ENCODE peak calls at places on chromosome 12, in six cellular contexts. X is suprapubic skin, S is tibial nerve, V is GM12878, J is heart left ventricle, W is testis. G is an unnamed sample.

GRCh38 chr12:104478396-104479140 is 21.8 kb downstream of the CHST11 start:
- DNase-seq in S (no peak), J (no peak), V (peak), X (no peak), W (no peak), G (no peak)

GRCh38 chr12:39627914-39628313 is 8.3 kb upstream of the ABCD2 start:
- DNase-seq in V (no peak), S (no peak), W (no peak), X (no peak), J (no peak), G (no peak)

GRCh38 chr12:117580718-117581062 is 219.3 kb upstream of the NOS1 start:
- DNase-seq in J (peak), X (peak), W (peak), V (no peak), S (peak), G (no peak)

GRCh38 chr12:80632835-80633234 is 74.6 kb upstream of the MYF6 start:
- DNase-seq in S (no peak), X (no peak), W (peak), J (no peak), V (no peak), G (peak)

GRCh38 chr12:54052745-54053624 is 650 bp upstream of the HOXC4 start:
- DNase-seq in J (no peak), X (no peak), V (peak), S (no peak), W (no peak), G (no peak)

GRCh38 chr12:54306925-54307731 is 6.3 kb upstream of the NFE2 start:
- DNase-seq in W (no peak), X (peak), S (peak), J (peak), V (no peak), G (peak)

GRCh38 chr12:75724913-75725312 is 213.5 kb upstream of the KRR1 start:
- DNase-seq in S (no peak), W (peak), V (no peak), J (no peak), X (no peak), G (no peak)

GRCh38 chr12:120538281-120539156 is 4.4 kb downstream of the RNF10 start:
- DNase-seq in X (no peak), V (no peak), J (no peak), S (no peak), W (no peak), G (peak)

GRCh38 chr12:122860052-122860853 is 25.0 kb downstream of the HIP1R start:
- DNase-seq in V (no peak), X (peak), W (peak), J (peak), S (peak), G (peak)

GRCh38 chr12:50734409-50735263 is 29.3 kb upstream of the ATF1 start:
- DNase-seq in W (peak), V (no peak), S (no peak), J (no peak), X (no peak), G (no peak)

GRCh38 chr12:49092086-49092815 is 2.4 kb downstream of the DHH start:
- DNase-seq in W (peak), V (no peak), S (peak), X (no peak), J (peak), G (no peak)

GRCh38 chr12:104276192-104277131 is 27.1 kb upstream of the EID3 start:
- DNase-seq in S (no peak), W (no peak), V (no peak), J (no peak), X (no peak), G (no peak)

GRCh38 chr12:52319097-52319496 is 2.1 kb downstream of the KRT83 start:
- DNase-seq in J (no peak), W (no peak), S (no peak), V (no peak), X (peak), G (no peak)

GRCh38 chr12:75315518-75315917 is 14.6 kb downstream of the CAPS2 start:
- DNase-seq in X (no peak), S (no peak), V (no peak), J (no peak), W (no peak), G (no peak)

GRCh38 chr12:107134558-107134957 is 41.2 kb upstream of the CRY1 start:
- DNase-seq in S (no peak), X (no peak), W (peak), V (no peak), J (no peak), G (peak)

GRCh38 chr12:64560395-64561301 is 49.6 kb upstream of the RASSF3 start:
- DNase-seq in X (no peak), V (no peak), S (no peak), J (no peak), W (no peak), G (peak)

GRCh38 chr12:41185946-41186345 is 2.2 kb upstream of the PDZRN4 start:
- DNase-seq in W (no peak), X (no peak), V (no peak), J (no peak), S (no peak), G (no peak)

GRCh38 chr12:47862881-47863280 is 41.9 kb downstream of the VDR start:
- DNase-seq in V (no peak), X (no peak), W (no peak), S (no peak), J (no peak), G (no peak)

GRCh38 chr12:92608418-92609091 is 94.2 kb upstream of the PLEKHG7 start:
- DNase-seq in X (no peak), J (no peak), W (no peak), V (peak), S (no peak), G (no peak)

GRCh38 chr12:110937104-110937641 is 16.8 kb upstream of the MYL2 start:
- DNase-seq in J (peak), W (peak), S (peak), V (no peak), X (no peak), G (peak)

GRCh38 chr12:64506955-64507354 is 55.0 kb downstream of the TBK1 start:
- DNase-seq in W (no peak), J (no peak), S (no peak), V (no peak), X (no peak), G (no peak)

GRCh38 chr12:80293759-80294158 is 150.3 kb upstream of the PTPRQ start:
- DNase-seq in V (peak), X (no peak), W (no peak), S (no peak), J (no peak), G (no peak)

GRCh38 chr12:51986834-51987233 is 19.9 kb upstream of the TAMALIN start:
- DNase-seq in S (no peak), J (no peak), V (no peak), X (no peak), W (no peak), G (no peak)

GRCh38 chr12:5044420-5045295 is 979 bp downstream of the KCNA5 start:
- DNase-seq in S (no peak), V (no peak), J (peak), X (no peak), W (no peak), G (no peak)

GRCh38 chr12:12267801-12268200 is 957 bp upstream of the LRP6 start:
- DNase-seq in S (no peak), J (no peak), V (no peak), X (no peak), W (no peak), G (no peak)

GRCh38 chr12:76915381-76916169 is 36.8 kb upstream of the CSRP2 start:
- DNase-seq in W (no peak), V (no peak), S (no peak), X (no peak), J (no peak), G (no peak)

GRCh38 chr12:15534870-15535269 is 212.6 kb downstream of the PTPRO start:
- DNase-seq in X (no peak), W (no peak), S (peak), J (no peak), V (no peak), G (no peak)

GRCh38 chr12:6828671-6829531 is 694 bp downstream of the P3H3 start:
- DNase-seq in S (no peak), V (no peak), J (no peak), X (peak), W (peak), G (peak)

GRCh38 chr12:774051-774614 is 21.8 kb downstream of the WNK1 start:
- DNase-seq in W (no peak), S (no peak), X (no peak), J (no peak), V (no peak), G (no peak)

GRCh38 chr12:97292588-97292987 is 170.0 kb upstream of the RMST start:
- DNase-seq in W (no peak), X (no peak), V (no peak), S (no peak), J (no peak), G (no peak)

GRCh38 chr12:130141105-130141504 is 21.2 kb upstream of the FZD10 start:
- DNase-seq in J (no peak), S (no peak), W (no peak), V (no peak), X (no peak), G (no peak)
- TF ChIP-seq POLR2A in J (no peak), S (no peak), W (no peak), V (no peak), X (no peak), G (no peak)

GRCh38 chr12:121580959-121581680 is at the start of gene KDM2B:
- DNase-seq in J (no peak), W (peak), X (no peak), S (no peak), V (no peak), G (no peak)
- TF ChIP-seq POLR2A in J (no peak), W (no peak), X (no peak), S (no peak), V (no peak), G (no peak)

DNA sequence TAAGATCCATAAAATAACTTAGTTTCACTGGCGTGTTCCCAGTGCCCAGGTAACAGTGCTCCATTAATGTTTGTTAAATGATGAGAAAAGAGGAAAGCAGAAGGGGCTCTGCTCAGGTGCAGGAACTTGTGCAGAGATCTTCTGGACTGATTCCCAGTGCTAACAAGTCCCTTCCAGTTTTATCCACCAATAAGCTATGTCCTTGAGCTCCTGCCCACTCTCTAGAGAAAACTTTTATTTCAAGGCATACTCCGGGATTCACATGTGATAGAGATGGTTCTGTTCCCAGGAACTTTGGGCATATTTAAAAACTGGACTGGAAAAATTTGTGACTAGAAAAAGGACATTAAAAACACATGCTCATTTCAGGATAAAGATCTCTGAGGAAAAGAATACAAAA is 1.9 kb downstream of the GYS2 start:
- DNase-seq in J (no peak), W (no peak), V (no peak), X (no peak), S (no peak), G (no peak)
- TF ChIP-seq POLR2A in J (no peak), W (no peak), V (no peak), X (no peak), S (no peak), G (no peak)

GRCh38 chr12:69598174-69598753 is 12.4 kb downstream of the LRRC10 start:
- DNase-seq in V (no peak), W (no peak), X (no peak), J (no peak), S (no peak), G (no peak)

GRCh38 chr12:69602954-69603353 is 7.8 kb downstream of the LRRC10 start:
- DNase-seq in S (no peak), J (no peak), X (no peak), V (no peak), W (no peak), G (no peak)

GRCh38 chr12:69600804-69601203 is 9.9 kb downstream of the LRRC10 start:
- DNase-seq in J (no peak), V (no peak), X (no peak), S (no peak), W (no peak), G (no peak)

GRCh38 chr12:69608114-69608513 is 2.6 kb downstream of the LRRC10 start:
- DNase-seq in X (no peak), S (no peak), V (no peak), J (no peak), W (no peak), G (no peak)

GRCh38 chr12:69601962-69602685 is 8.6 kb downstream of the LRRC10 start:
- DNase-seq in V (no peak), W (no peak), S (no peak), J (no peak), X (no peak), G (no peak)
- TF ChIP-seq POLR2A in V (no peak), W (no peak), S (no peak), J (no peak), X (no peak), G (no peak)

GRCh38 chr12:109120557-109120956 is 4.2 kb downstream of the ACACB start:
- DNase-seq in S (no peak), J (no peak), X (no peak), W (no peak), V (no peak), G (no peak)

GRCh38 chr12:109121346-109121880 is 5.0 kb downstream of the ACACB start:
- DNase-seq in J (no peak), S (no peak), V (no peak), X (no peak), W (no peak), G (no peak)

GRCh38 chr12:109115758-109116610 is at the start of gene ACACB:
- DNase-seq in V (no peak), X (peak), W (peak), S (peak), J (peak), G (no peak)

GRCh38 chr12:109116611-109116949 is 193 bp downstream of the ACACB start:
- DNase-seq in X (peak), W (no peak), V (no peak), J (no peak), S (no peak), G (no peak)

DNA sequence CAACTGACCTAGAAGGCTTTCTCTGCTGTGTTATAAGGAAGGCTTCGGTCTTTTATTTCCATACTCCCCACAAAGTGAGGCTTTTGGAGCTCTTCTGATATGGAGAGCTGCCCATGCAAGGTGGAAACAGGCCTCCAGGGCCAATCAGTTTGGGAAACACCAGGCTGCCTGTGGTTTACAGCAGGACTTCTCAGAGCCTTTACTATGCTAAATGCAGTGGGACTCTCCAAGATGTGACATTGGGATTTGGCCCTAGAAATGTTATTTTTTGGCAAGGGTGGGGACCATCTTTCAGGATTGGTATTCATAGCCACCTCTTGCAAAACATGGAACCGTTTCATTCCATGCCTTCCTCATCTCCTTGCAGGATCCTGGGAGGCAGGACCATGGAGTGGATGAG is 3.7 kb downstream of the ACACB start:
- DNase-seq in X (no peak), S (no peak), V (no peak), J (no peak), W (no peak), G (no peak)
- TF ChIP-seq POLR2A in X (no peak), S (no peak), V (no peak), J (no peak), W (no peak), G (no peak)

GRCh38 chr12:124833693-124834122 is 30.0 kb downstream of the SCARB1 start:
- DNase-seq in S (no peak), X (no peak), W (peak), J (no peak), V (no peak), G (peak)
- TF ChIP-seq POLR2A in S (no peak), X (no peak), W (no peak), J (no peak), V (no peak), G (no peak)

DNA sequence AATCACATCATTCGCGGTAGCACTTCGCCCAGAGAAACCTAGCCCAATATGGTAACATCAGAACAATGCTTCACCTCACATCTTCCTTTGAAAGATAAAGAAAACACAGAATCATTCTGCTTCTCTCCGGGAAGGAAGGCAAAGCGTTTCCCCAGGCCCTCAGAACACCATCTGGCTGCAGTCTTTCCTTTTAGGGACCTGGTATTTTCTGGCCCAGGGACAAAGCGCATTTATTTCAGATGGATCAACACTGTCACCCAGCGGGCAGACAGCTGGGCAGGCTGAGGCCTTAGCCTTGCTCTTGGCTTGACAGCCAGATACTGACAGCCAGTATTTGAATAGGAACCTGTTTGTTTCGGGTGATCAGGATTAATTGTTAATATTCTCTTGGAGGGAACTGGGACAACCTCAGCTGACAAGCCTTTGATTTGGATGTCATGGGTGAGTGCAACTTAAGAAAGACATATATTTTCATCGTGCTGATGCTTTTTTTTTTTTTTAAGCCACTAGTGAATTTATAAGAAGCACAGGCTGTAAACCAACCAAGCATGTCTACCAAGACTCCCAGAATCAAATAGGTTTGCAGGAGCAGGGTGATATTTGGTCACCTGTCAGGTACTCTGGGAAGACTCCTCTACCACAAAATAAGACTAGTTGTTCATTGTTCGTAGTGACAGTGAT is 118.9 kb downstream of the VEZT start:
- DNase-seq in W (peak), J (peak), X (peak), V (no peak), S (peak), G (no peak)
- TF ChIP-seq POLR2A in W (no peak), J (no peak), X (no peak), V (no peak), S (no peak), G (no peak)

DNA sequence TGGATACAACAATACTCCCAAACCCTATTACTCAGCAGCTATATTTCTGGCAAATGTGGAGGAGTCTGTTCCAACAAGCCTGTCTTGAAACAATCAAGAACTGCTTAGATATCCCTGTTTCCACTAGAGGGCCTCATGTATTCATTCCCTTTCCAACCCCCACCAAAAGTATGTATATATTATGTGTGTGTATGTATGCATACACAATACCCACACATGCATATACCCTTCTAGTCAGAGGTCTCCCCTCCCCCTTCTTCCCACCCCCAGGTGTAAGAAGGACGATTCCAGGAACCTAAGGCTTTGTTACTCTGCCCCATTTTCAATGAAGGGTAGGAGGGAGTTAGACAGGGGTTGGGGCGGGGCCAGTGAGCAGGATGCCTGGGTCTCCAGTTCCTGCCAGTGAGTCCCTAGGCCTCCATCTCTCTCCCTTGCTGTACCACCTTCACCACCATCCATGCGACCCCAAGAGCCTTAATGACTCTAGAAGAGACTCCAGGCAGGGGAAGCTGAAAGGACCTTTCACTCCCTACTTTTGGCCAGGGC is at the start of gene DGKA:
- DNase-seq in J (no peak), V (peak), X (peak), W (no peak), S (no peak), G (peak)
- TF ChIP-seq POLR2A in J (no peak), V (peak), X (no peak), W (no peak), S (no peak), G (no peak)